ENCODE peak calls at places on chromosome 2, in eight cellular contexts. One of them, this sample, is unnamed.
A peak's percentile ranks its signal among the peaks of the same experiment; 100 is the strongest.

GRCh38 chr2:173232956-173233744 is 121.5 kb upstream of the CDCA7 start:
- DNase-seq in tibial artery: no peak
- DNase-seq in colonic mucosa: no peak
- DNase-seq in IMR-90: peak; percentile 26
- DNase-seq in Caco-2: no peak
- DNase-seq in suprapubic skin: no peak
- DNase-seq in heart right ventricle: no peak
- DNase-seq in endodermal cell: no peak
- DNase-seq in this sample: no peak

GRCh38 chr2:42084231-42084671 is 36.4 kb downstream of the PKDCC start:
- DNase-seq in tibial artery: peak; percentile 68
- DNase-seq in suprapubic skin: no peak
- DNase-seq in IMR-90: peak; percentile 84
- DNase-seq in colonic mucosa: peak; percentile 72
- DNase-seq in endodermal cell: no peak
- DNase-seq in heart right ventricle: no peak
- DNase-seq in Caco-2: peak; percentile 77
- DNase-seq in this sample: no peak

GRCh38 chr2:187853413-187853812 is 299.2 kb upstream of the TFPI start:
- DNase-seq in heart right ventricle: no peak
- DNase-seq in suprapubic skin: no peak
- DNase-seq in tibial artery: no peak
- DNase-seq in Caco-2: no peak
- DNase-seq in endodermal cell: no peak
- DNase-seq in IMR-90: no peak
- DNase-seq in colonic mucosa: no peak
- DNase-seq in this sample: no peak

GRCh38 chr2:123961576-123961975 is 63.5 kb upstream of the CNTNAP5 start:
- DNase-seq in heart right ventricle: no peak
- DNase-seq in tibial artery: no peak
- DNase-seq in IMR-90: no peak
- DNase-seq in endodermal cell: no peak
- DNase-seq in Caco-2: no peak
- DNase-seq in suprapubic skin: no peak
- DNase-seq in colonic mucosa: no peak
- DNase-seq in this sample: no peak

GRCh38 chr2:211455225-211455841 is 898.9 kb downstream of the CPS1 start:
- DNase-seq in colonic mucosa: peak; percentile 20
- DNase-seq in endodermal cell: peak; percentile 81
- DNase-seq in suprapubic skin: no peak
- DNase-seq in Caco-2: peak; percentile 38
- DNase-seq in tibial artery: no peak
- DNase-seq in IMR-90: peak; percentile 22
- DNase-seq in heart right ventricle: peak; percentile 5
- DNase-seq in this sample: no peak

GRCh38 chr2:170147576-170147975 is 30.4 kb upstream of the MYO3B start:
- DNase-seq in IMR-90: no peak
- DNase-seq in colonic mucosa: no peak
- DNase-seq in endodermal cell: no peak
- DNase-seq in tibial artery: no peak
- DNase-seq in Caco-2: no peak
- DNase-seq in suprapubic skin: no peak
- DNase-seq in heart right ventricle: no peak
- DNase-seq in this sample: no peak

GRCh38 chr2:222398446-222398885 is 25.9 kb upstream of the SGPP2 start:
- DNase-seq in tibial artery: no peak
- DNase-seq in suprapubic skin: no peak
- DNase-seq in Caco-2: no peak
- DNase-seq in colonic mucosa: no peak
- DNase-seq in endodermal cell: no peak
- DNase-seq in IMR-90: no peak
- DNase-seq in heart right ventricle: peak; percentile 34
- DNase-seq in this sample: no peak

GRCh38 chr2:105294046-105294445 is 35.5 kb downstream of the TGFBRAP1 start:
- DNase-seq in heart right ventricle: no peak
- DNase-seq in endodermal cell: peak; percentile 10
- DNase-seq in tibial artery: no peak
- DNase-seq in IMR-90: no peak
- DNase-seq in colonic mucosa: no peak
- DNase-seq in Caco-2: no peak
- DNase-seq in suprapubic skin: no peak
- DNase-seq in this sample: no peak

GRCh38 chr2:118847447-118848172 is at the start of gene EN1:
- DNase-seq in suprapubic skin: peak; percentile 93
- DNase-seq in endodermal cell: peak; percentile 91
- DNase-seq in Caco-2: peak; percentile 41
- DNase-seq in IMR-90: peak; percentile 8
- DNase-seq in tibial artery: peak; percentile 53
- DNase-seq in colonic mucosa: no peak
- DNase-seq in heart right ventricle: no peak
- DNase-seq in this sample: no peak

GRCh38 chr2:237629188-237629534 is 1.8 kb downstream of the LRRFIP1 start:
- DNase-seq in colonic mucosa: no peak
- DNase-seq in suprapubic skin: no peak
- DNase-seq in heart right ventricle: no peak
- DNase-seq in tibial artery: no peak
- DNase-seq in IMR-90: peak; percentile 41
- DNase-seq in Caco-2: no peak
- DNase-seq in endodermal cell: no peak
- DNase-seq in this sample: no peak

GRCh38 chr2:68251855-68252406 is 401 bp downstream of the PPP3R1 start:
- DNase-seq in heart right ventricle: no peak
- DNase-seq in tibial artery: peak; percentile 19
- DNase-seq in suprapubic skin: peak; percentile 73
- DNase-seq in Caco-2: no peak
- DNase-seq in colonic mucosa: peak; percentile 34
- DNase-seq in IMR-90: no peak
- DNase-seq in endodermal cell: peak; percentile 77
- DNase-seq in this sample: no peak

GRCh38 chr2:186868344-186868743 is 19.4 kb upstream of the ZSWIM2 start:
- DNase-seq in colonic mucosa: no peak
- DNase-seq in tibial artery: no peak
- DNase-seq in IMR-90: no peak
- DNase-seq in suprapubic skin: no peak
- DNase-seq in Caco-2: no peak
- DNase-seq in endodermal cell: no peak
- DNase-seq in heart right ventricle: peak; percentile 12
- DNase-seq in this sample: no peak

GRCh38 chr2:183229386-183229785 is 105.1 kb downstream of the NUP35 start:
- DNase-seq in tibial artery: no peak
- DNase-seq in suprapubic skin: no peak
- DNase-seq in colonic mucosa: no peak
- DNase-seq in endodermal cell: no peak
- DNase-seq in Caco-2: no peak
- DNase-seq in heart right ventricle: no peak
- DNase-seq in IMR-90: peak; percentile 63
- DNase-seq in this sample: no peak

GRCh38 chr2:136008205-136008865 is 22.9 kb upstream of the DARS1 start:
- DNase-seq in Caco-2: no peak
- DNase-seq in IMR-90: no peak
- DNase-seq in tibial artery: peak; percentile 42
- DNase-seq in endodermal cell: no peak
- DNase-seq in suprapubic skin: no peak
- DNase-seq in heart right ventricle: peak; percentile 29
- DNase-seq in colonic mucosa: peak; percentile 21
- DNase-seq in this sample: no peak

GRCh38 chr2:28395334-28396061 is 2.8 kb downstream of the FOSL2 start:
- DNase-seq in IMR-90: peak; percentile 56
- DNase-seq in colonic mucosa: peak; percentile 68
- DNase-seq in heart right ventricle: peak; percentile 45
- DNase-seq in suprapubic skin: peak; percentile 90
- DNase-seq in endodermal cell: no peak
- DNase-seq in Caco-2: no peak
- DNase-seq in tibial artery: peak; percentile 78
- DNase-seq in this sample: no peak

DNA sequence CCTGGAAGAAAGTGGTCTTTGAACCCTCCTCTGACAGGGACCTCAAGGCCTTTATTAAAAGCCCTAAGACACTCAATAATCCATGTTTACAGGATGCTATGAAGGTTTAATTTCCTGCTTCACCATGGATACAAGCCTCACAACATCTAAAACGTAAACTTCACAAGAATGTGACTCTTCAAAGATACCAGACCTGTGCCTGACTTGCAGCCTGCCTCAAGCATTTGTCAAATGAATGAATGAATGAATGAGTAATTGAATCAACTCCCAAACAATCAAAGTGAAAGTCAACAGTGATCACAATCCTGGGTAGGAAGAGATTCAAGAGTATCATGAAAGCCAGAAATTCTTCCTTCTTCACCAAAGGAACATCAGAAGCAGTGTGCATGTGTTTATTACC is 30.4 kb downstream of the KLF7 start:
- DNase-seq in IMR-90: peak; percentile 56
- DNase-seq in Caco-2: no peak
- DNase-seq in heart right ventricle: no peak
- DNase-seq in suprapubic skin: no peak
- DNase-seq in colonic mucosa: no peak
- DNase-seq in tibial artery: no peak
- DNase-seq in endodermal cell: no peak
- DNase-seq in this sample: no peak
- H3K4me1 ChIP-seq in IMR-90: peaks cover 40% of the 10 kb centered on the region
- H3K4me1 ChIP-seq in Caco-2: no peaks in the 10 kb centered on the region
- H3K4me1 ChIP-seq in heart right ventricle: peaks cover 97% of the 10 kb centered on the region
- H3K4me1 ChIP-seq in suprapubic skin: peaks cover 48% of the 10 kb centered on the region
- H3K4me1 ChIP-seq in colonic mucosa: peaks cover 4% of the 10 kb centered on the region
- H3K4me1 ChIP-seq in tibial artery: peaks cover 61% of the 10 kb centered on the region
- H3K4me1 ChIP-seq in endodermal cell: peaks cover 12% of the 10 kb centered on the region
- H3K4me1 ChIP-seq in this sample: peaks cover 68% of the 10 kb centered on the region

GRCh38 chr2:239961662-239962220 is 63.4 kb downstream of the NDUFA10 start:
- DNase-seq in Caco-2: no peak
- DNase-seq in suprapubic skin: no peak
- DNase-seq in tibial artery: no peak
- DNase-seq in endodermal cell: no peak
- DNase-seq in heart right ventricle: no peak
- DNase-seq in IMR-90: no peak
- DNase-seq in colonic mucosa: no peak
- DNase-seq in this sample: no peak
- TF ChIP-seq CTCF in Caco-2: no peak
- TF ChIP-seq CTCF in suprapubic skin: no peak
- TF ChIP-seq CTCF in tibial artery: no peak
- TF ChIP-seq CTCF in endodermal cell: no peak
- TF ChIP-seq CTCF in heart right ventricle: no peak
- TF ChIP-seq CTCF in IMR-90: no peak
- TF ChIP-seq CTCF in colonic mucosa: no peak
- TF ChIP-seq CTCF in this sample: no peak

GRCh38 chr2:236573066-236573929 is 3.7 kb downstream of the ACKR3 start:
- DNase-seq in tibial artery: no peak
- DNase-seq in suprapubic skin: no peak
- DNase-seq in colonic mucosa: no peak
- DNase-seq in Caco-2: no peak
- DNase-seq in heart right ventricle: no peak
- DNase-seq in IMR-90: no peak
- DNase-seq in endodermal cell: peak; percentile 36
- DNase-seq in this sample: no peak
- H3K4me1 ChIP-seq in tibial artery: peaks cover 46% of the 10 kb centered on the region
- H3K4me1 ChIP-seq in suprapubic skin: peaks cover 62% of the 10 kb centered on the region
- H3K4me1 ChIP-seq in colonic mucosa: peaks cover 8% of the 10 kb centered on the region
- H3K4me1 ChIP-seq in Caco-2: peaks cover 19% of the 10 kb centered on the region
- H3K4me1 ChIP-seq in heart right ventricle: peaks cover 72% of the 10 kb centered on the region
- H3K4me1 ChIP-seq in IMR-90: no peaks in the 10 kb centered on the region
- H3K4me1 ChIP-seq in endodermal cell: peaks cover 36% of the 10 kb centered on the region
- H3K4me1 ChIP-seq in this sample: peaks cover 75% of the 10 kb centered on the region

GRCh38 chr2:47007221-47007825 is 91.7 kb upstream of the MCFD2 start:
- DNase-seq in endodermal cell: no peak
- DNase-seq in Caco-2: no peak
- DNase-seq in IMR-90: no peak
- DNase-seq in colonic mucosa: no peak
- DNase-seq in heart right ventricle: no peak
- DNase-seq in suprapubic skin: no peak
- DNase-seq in tibial artery: no peak
- DNase-seq in this sample: no peak
- TF ChIP-seq CTCF in endodermal cell: no peak
- TF ChIP-seq CTCF in Caco-2: no peak
- TF ChIP-seq CTCF in IMR-90: no peak
- TF ChIP-seq CTCF in colonic mucosa: no peak
- TF ChIP-seq CTCF in heart right ventricle: no peak
- TF ChIP-seq CTCF in suprapubic skin: no peak
- TF ChIP-seq CTCF in tibial artery: no peak
- TF ChIP-seq CTCF in this sample: no peak

GRCh38 chr2:63850204-63850571 is 8.5 kb downstream of the UGP2 start:
- DNase-seq in endodermal cell: no peak
- DNase-seq in tibial artery: no peak
- DNase-seq in colonic mucosa: no peak
- DNase-seq in IMR-90: no peak
- DNase-seq in suprapubic skin: no peak
- DNase-seq in heart right ventricle: no peak
- DNase-seq in Caco-2: no peak
- DNase-seq in this sample: no peak

GRCh38 chr2:63851912-63852311 is 10.2 kb downstream of the UGP2 start:
- DNase-seq in IMR-90: no peak
- DNase-seq in heart right ventricle: no peak
- DNase-seq in suprapubic skin: no peak
- DNase-seq in endodermal cell: no peak
- DNase-seq in tibial artery: no peak
- DNase-seq in Caco-2: no peak
- DNase-seq in colonic mucosa: no peak
- DNase-seq in this sample: no peak

GRCh38 chr2:63853527-63854310 is 12.0 kb downstream of the UGP2 start:
- DNase-seq in endodermal cell: no peak
- DNase-seq in heart right ventricle: no peak
- DNase-seq in tibial artery: no peak
- DNase-seq in colonic mucosa: peak; percentile 47
- DNase-seq in Caco-2: no peak
- DNase-seq in suprapubic skin: no peak
- DNase-seq in IMR-90: no peak
- DNase-seq in this sample: no peak

GRCh38 chr2:63849381-63850203 is 7.9 kb downstream of the UGP2 start:
- DNase-seq in suprapubic skin: no peak
- DNase-seq in heart right ventricle: no peak
- DNase-seq in Caco-2: no peak
- DNase-seq in IMR-90: no peak
- DNase-seq in colonic mucosa: no peak
- DNase-seq in tibial artery: no peak
- DNase-seq in endodermal cell: peak; percentile 81
- DNase-seq in this sample: no peak

DNA sequence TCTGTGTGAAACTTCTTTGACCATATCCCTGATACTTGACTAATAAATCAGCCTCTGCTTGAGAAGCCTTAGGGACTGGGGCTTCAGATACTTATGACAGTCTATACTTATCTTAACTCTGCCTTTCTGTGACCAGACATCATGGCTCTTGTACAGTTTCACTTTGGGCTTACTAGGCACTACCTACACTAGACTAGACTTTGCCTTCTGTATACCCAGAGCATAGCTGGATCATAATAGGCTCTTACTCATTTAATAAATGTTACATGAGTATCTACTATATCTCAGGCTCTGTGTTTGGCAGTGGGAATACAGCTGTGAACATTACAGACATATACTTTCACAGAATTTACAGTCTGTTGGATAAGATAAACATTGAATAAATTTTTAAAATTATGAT is 9.0 kb downstream of the UGP2 start:
- DNase-seq in colonic mucosa: no peak
- DNase-seq in Caco-2: no peak
- DNase-seq in tibial artery: no peak
- DNase-seq in suprapubic skin: no peak
- DNase-seq in endodermal cell: no peak
- DNase-seq in IMR-90: no peak
- DNase-seq in heart right ventricle: no peak
- DNase-seq in this sample: no peak
- H3K4me1 ChIP-seq in colonic mucosa: no peaks in the 10 kb centered on the region
- H3K4me1 ChIP-seq in Caco-2: peaks cover 53% of the 10 kb centered on the region
- H3K4me1 ChIP-seq in tibial artery: peaks cover 46% of the 10 kb centered on the region
- H3K4me1 ChIP-seq in suprapubic skin: peaks cover 42% of the 10 kb centered on the region
- H3K4me1 ChIP-seq in endodermal cell: no peaks in the 10 kb centered on the region
- H3K4me1 ChIP-seq in IMR-90: peaks cover 13% of the 10 kb centered on the region
- H3K4me1 ChIP-seq in heart right ventricle: peaks cover 80% of the 10 kb centered on the region
- H3K4me1 ChIP-seq in this sample: peaks cover 83% of the 10 kb centered on the region

GRCh38 chr2:54723300-54724149 is at the start of gene EML6:
- DNase-seq in tibial artery: peak; percentile 99
- DNase-seq in Caco-2: peak; percentile 99
- DNase-seq in endodermal cell: peak; percentile 99
- DNase-seq in IMR-90: peak; percentile 98
- DNase-seq in heart right ventricle: peak; percentile 98
- DNase-seq in colonic mucosa: peak; percentile 99
- DNase-seq in suprapubic skin: peak; percentile 99
- DNase-seq in this sample: no peak
- TF ChIP-seq CTCF in tibial artery: no peak
- TF ChIP-seq CTCF in Caco-2: peak; percentile 13
- TF ChIP-seq CTCF in endodermal cell: peak; percentile 53
- TF ChIP-seq CTCF in IMR-90: no peak
- TF ChIP-seq CTCF in heart right ventricle: peak; percentile 27
- TF ChIP-seq CTCF in colonic mucosa: no peak
- TF ChIP-seq CTCF in suprapubic skin: peak; percentile 35
- TF ChIP-seq CTCF in this sample: no peak